ENCODE peak calls at places on chromosomes 12 and 14, in four cellular contexts. One of them, this sample, is unnamed.

GRCh38 chr12:117208811-117209455 is 18.7 kb upstream of the FBXO21 start:
- DNase-seq in K562: no peak
- DNase-seq in GM12878: no peak
- DNase-seq in HepG2: no peak
- DNase-seq in this sample: no peak

GRCh38 chr12:53073881-53074280 is 5.3 kb downstream of the SPRYD3 start:
- DNase-seq in K562: no peak
- DNase-seq in GM12878: no peak
- DNase-seq in HepG2: no peak
- DNase-seq in this sample: no peak

GRCh38 chr12:52423035-52423434 is 11.1 kb downstream of the KRT75 start:
- DNase-seq in HepG2: no peak
- DNase-seq in GM12878: no peak
- DNase-seq in K562: no peak
- DNase-seq in this sample: no peak

GRCh38 chr12:57832966-57833365 is 13.6 kb downstream of the CTDSP2 start:
- DNase-seq in HepG2: no peak
- DNase-seq in K562: no peak
- DNase-seq in GM12878: no peak
- DNase-seq in this sample: no peak

GRCh38 chr14:105999361-106000028 is 473.1 kb downstream of the TMEM121 start:
- DNase-seq in K562: peak
- DNase-seq in GM12878: no peak
- DNase-seq in HepG2: peak
- DNase-seq in this sample: peak

GRCh38 chr12:110548678-110549077 is 34.4 kb downstream of the PPTC7 start:
- DNase-seq in HepG2: no peak
- DNase-seq in K562: no peak
- DNase-seq in GM12878: no peak
- DNase-seq in this sample: no peak

GRCh38 chr14:100535287-100536131 is 51.7 kb downstream of the BEGAIN start:
- DNase-seq in K562: no peak
- DNase-seq in HepG2: no peak
- DNase-seq in GM12878: no peak
- DNase-seq in this sample: no peak

GRCh38 chr12:103282124-103282523 is 213.6 kb downstream of the C12orf42 start:
- DNase-seq in HepG2: no peak
- DNase-seq in K562: no peak
- DNase-seq in GM12878: no peak
- DNase-seq in this sample: no peak

GRCh38 chr12:49912846-49913245 is 9.1 kb upstream of the FAIM2 start:
- DNase-seq in GM12878: no peak
- DNase-seq in K562: no peak
- DNase-seq in HepG2: no peak
- DNase-seq in this sample: no peak

GRCh38 chr12:13455765-13456164 is 259.2 kb downstream of the EMP1 start:
- DNase-seq in GM12878: no peak
- DNase-seq in K562: no peak
- DNase-seq in HepG2: no peak
- DNase-seq in this sample: no peak

GRCh38 chr12:57069522-57069921 is 9.1 kb downstream of the NEMP1 start:
- DNase-seq in GM12878: no peak
- DNase-seq in HepG2: peak
- DNase-seq in K562: peak
- DNase-seq in this sample: peak

GRCh38 chr12:29769162-29769820 is 14.5 kb downstream of the TMTC1 start:
- DNase-seq in GM12878: no peak
- DNase-seq in K562: no peak
- DNase-seq in HepG2: no peak
- DNase-seq in this sample: no peak

GRCh38 chr14:50594577-50595316 is 34.8 kb downstream of the ATL1 start:
- DNase-seq in K562: no peak
- DNase-seq in HepG2: peak
- DNase-seq in GM12878: no peak
- DNase-seq in this sample: no peak

GRCh38 chr14:71932229-71932951 is at the start of gene RGS6:
- DNase-seq in HepG2: peak
- DNase-seq in K562: no peak
- DNase-seq in GM12878: no peak
- DNase-seq in this sample: peak

GRCh38 chr12:1660304-1661187 is 30.3 kb upstream of the ADIPOR2 start:
- DNase-seq in HepG2: peak
- DNase-seq in GM12878: no peak
- DNase-seq in K562: no peak
- DNase-seq in this sample: no peak

GRCh38 chr12:15336772-15337553 is 14.7 kb downstream of the PTPRO start:
- DNase-seq in GM12878: no peak
- DNase-seq in K562: no peak
- DNase-seq in HepG2: no peak
- DNase-seq in this sample: no peak

GRCh38 chr12:126083931-126084330 is 1018.7 kb downstream of the AACS start:
- DNase-seq in K562: no peak
- DNase-seq in HepG2: no peak
- DNase-seq in GM12878: no peak
- DNase-seq in this sample: no peak

GRCh38 chr14:36662543-36663403 is 1.1 kb downstream of the PAX9 start:
- DNase-seq in HepG2: no peak
- DNase-seq in GM12878: no peak
- DNase-seq in K562: peak
- DNase-seq in this sample: no peak

GRCh38 chr12:18967814-18968213 is 161.7 kb upstream of the PLEKHA5 start:
- DNase-seq in HepG2: no peak
- DNase-seq in K562: no peak
- DNase-seq in GM12878: no peak
- DNase-seq in this sample: no peak

GRCh38 chr12:1130164-1130563 is 139.1 kb downstream of the ERC1 start:
- DNase-seq in K562: peak
- DNase-seq in HepG2: peak
- DNase-seq in GM12878: no peak
- DNase-seq in this sample: no peak

GRCh38 chr12:121697093-121697698 is 15.4 kb upstream of the TMEM120B start:
- DNase-seq in K562: peak
- DNase-seq in GM12878: no peak
- DNase-seq in HepG2: peak
- DNase-seq in this sample: peak

GRCh38 chr14:105087308-105087962 is 22.2 kb upstream of the GPR132 start:
- DNase-seq in K562: no peak
- DNase-seq in GM12878: no peak
- DNase-seq in HepG2: no peak
- DNase-seq in this sample: no peak

GRCh38 chr12:14418526-14418925 is 53.0 kb downstream of the ATF7IP start:
- DNase-seq in HepG2: no peak
- DNase-seq in K562: no peak
- DNase-seq in GM12878: no peak
- DNase-seq in this sample: no peak

GRCh38 chr12:54134850-54135249 is 53.9 kb downstream of the SMUG1 start:
- DNase-seq in HepG2: no peak
- DNase-seq in K562: peak
- DNase-seq in GM12878: no peak
- DNase-seq in this sample: no peak

GRCh38 chr14:54722791-54723432 is 156.0 kb downstream of the SAMD4A start:
- DNase-seq in K562: peak
- DNase-seq in GM12878: no peak
- DNase-seq in HepG2: peak
- DNase-seq in this sample: peak

GRCh38 chr12:111777345-111778045 is 10.8 kb downstream of the ALDH2 start:
- DNase-seq in K562: no peak
- DNase-seq in GM12878: no peak
- DNase-seq in HepG2: peak
- DNase-seq in this sample: no peak

GRCh38 chr14:99468081-99468480 is 12.6 kb downstream of the SETD3 start:
- DNase-seq in K562: no peak
- DNase-seq in GM12878: no peak
- DNase-seq in HepG2: no peak
- DNase-seq in this sample: no peak

GRCh38 chr14:53542692-53543091 is 389.6 kb upstream of the DDHD1 start:
- DNase-seq in K562: no peak
- DNase-seq in GM12878: no peak
- DNase-seq in HepG2: peak
- DNase-seq in this sample: no peak

GRCh38 chr12:53596920-53597363 is 29.2 kb downstream of the ATF7 start:
- DNase-seq in K562: no peak
- DNase-seq in GM12878: no peak
- DNase-seq in HepG2: no peak
- DNase-seq in this sample: no peak

GRCh38 chr12:38892976-38893375 is 12.4 kb downstream of the CPNE8 start:
- DNase-seq in GM12878: no peak
- DNase-seq in K562: no peak
- DNase-seq in HepG2: no peak
- DNase-seq in this sample: no peak

GRCh38 chr14:62209287-62209899 is 447.2 kb downstream of the SNAPC1 start:
- DNase-seq in K562: no peak
- DNase-seq in HepG2: no peak
- DNase-seq in GM12878: no peak
- DNase-seq in this sample: no peak

GRCh38 chr12:101862245-101862644 is 15.1 kb upstream of the DRAM1 start:
- DNase-seq in K562: no peak
- DNase-seq in HepG2: no peak
- DNase-seq in GM12878: no peak
- DNase-seq in this sample: no peak

GRCh38 chr14:68621400-68622365 is 171.2 kb downstream of the ZFP36L1 start:
- DNase-seq in GM12878: no peak
- DNase-seq in K562: no peak
- DNase-seq in HepG2: no peak
- DNase-seq in this sample: no peak
- TF ChIP-seq FOXM1 in GM12878: no peak
- TF ChIP-seq FOXM1 in K562: no peak
- TF ChIP-seq FOXM1 in HepG2: no peak
- TF ChIP-seq FOXM1 in this sample: no peak

GRCh38 chr12:5251092-5251491 is 180.8 kb upstream of the NTF3 start:
- DNase-seq in HepG2: no peak
- DNase-seq in K562: no peak
- DNase-seq in GM12878: no peak
- DNase-seq in this sample: no peak
- TF ChIP-seq SP1 in HepG2: no peak
- TF ChIP-seq SP1 in K562: no peak
- TF ChIP-seq SP1 in GM12878: no peak
- TF ChIP-seq SP1 in this sample: no peak

DNA sequence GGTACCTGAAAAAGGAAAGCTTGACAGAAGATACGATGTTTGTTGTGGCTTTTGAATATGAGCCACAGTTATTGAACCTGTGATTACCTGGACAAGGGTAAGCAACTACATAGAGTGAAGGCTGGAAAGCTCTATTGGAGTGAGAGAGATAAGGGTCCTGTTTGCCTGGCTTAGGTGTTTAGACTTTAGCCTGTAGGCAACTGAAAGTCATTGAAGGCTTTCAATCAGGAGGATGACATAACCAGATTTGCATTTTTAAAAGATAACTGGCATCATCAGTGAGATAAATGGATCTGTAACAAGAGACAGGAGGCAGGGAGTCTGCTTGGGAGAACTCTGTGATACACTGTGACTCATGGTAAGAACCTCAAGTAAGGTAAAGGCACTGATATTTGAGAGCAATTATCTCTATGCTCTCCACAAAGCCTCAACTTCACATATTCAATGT is 128.9 kb upstream of the SOX5 start:
- DNase-seq in HepG2: peak
- DNase-seq in GM12878: no peak
- DNase-seq in K562: peak
- DNase-seq in this sample: no peak
- TF ChIP-seq BHLHE40 in HepG2: no peak
- TF ChIP-seq BHLHE40 in GM12878: no peak
- TF ChIP-seq BHLHE40 in K562: no peak
- TF ChIP-seq BHLHE40 in this sample: no peak

DNA sequence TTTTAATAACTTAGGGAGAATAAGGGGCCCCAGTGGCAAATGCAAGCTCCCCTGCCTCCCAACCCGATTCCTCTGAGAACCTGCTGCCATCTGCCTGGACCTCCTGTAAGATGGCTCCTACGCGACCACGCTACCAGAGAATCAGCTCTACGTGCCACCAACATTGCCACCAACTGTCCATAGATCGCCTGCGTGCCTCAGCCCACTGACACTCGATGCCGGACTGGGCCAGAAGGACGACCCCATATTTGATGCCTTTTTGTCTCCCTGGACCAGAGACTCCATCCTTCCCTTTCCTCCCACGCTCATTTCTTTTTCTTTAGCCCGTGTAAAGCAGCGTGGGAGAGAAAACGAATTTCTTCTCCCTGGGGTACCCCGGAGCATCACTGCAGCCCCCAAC is 617 bp upstream of the KLHL42 start:
- DNase-seq in GM12878: no peak
- DNase-seq in K562: no peak
- DNase-seq in HepG2: peak
- DNase-seq in this sample: peak
- TF ChIP-seq FOXM1 in GM12878: no peak
- TF ChIP-seq FOXM1 in K562: no peak
- TF ChIP-seq FOXM1 in HepG2: no peak
- TF ChIP-seq FOXM1 in this sample: no peak

GRCh38 chr12:93976024-93976423 is 172.4 kb upstream of the PLXNC1 start:
- DNase-seq in K562: no peak
- DNase-seq in HepG2: no peak
- DNase-seq in GM12878: no peak
- DNase-seq in this sample: no peak

GRCh38 chr12:93974252-93974651 is 174.1 kb upstream of the PLXNC1 start:
- DNase-seq in GM12878: no peak
- DNase-seq in HepG2: no peak
- DNase-seq in K562: no peak
- DNase-seq in this sample: no peak

GRCh38 chr12:93979189-93979588 is 169.2 kb upstream of the PLXNC1 start:
- DNase-seq in GM12878: peak
- DNase-seq in HepG2: no peak
- DNase-seq in K562: peak
- DNase-seq in this sample: no peak

GRCh38 chr12:93982847-93983315 is 165.5 kb upstream of the PLXNC1 start:
- DNase-seq in HepG2: no peak
- DNase-seq in GM12878: no peak
- DNase-seq in K562: peak
- DNase-seq in this sample: no peak

GRCh38 chr12:93978553-93978952 is 169.8 kb upstream of the PLXNC1 start:
- DNase-seq in K562: peak
- DNase-seq in HepG2: no peak
- DNase-seq in GM12878: no peak
- DNase-seq in this sample: no peak
- TF ChIP-seq SP1 in K562: no peak
- TF ChIP-seq SP1 in HepG2: no peak
- TF ChIP-seq SP1 in GM12878: no peak
- TF ChIP-seq SP1 in this sample: no peak

DNA sequence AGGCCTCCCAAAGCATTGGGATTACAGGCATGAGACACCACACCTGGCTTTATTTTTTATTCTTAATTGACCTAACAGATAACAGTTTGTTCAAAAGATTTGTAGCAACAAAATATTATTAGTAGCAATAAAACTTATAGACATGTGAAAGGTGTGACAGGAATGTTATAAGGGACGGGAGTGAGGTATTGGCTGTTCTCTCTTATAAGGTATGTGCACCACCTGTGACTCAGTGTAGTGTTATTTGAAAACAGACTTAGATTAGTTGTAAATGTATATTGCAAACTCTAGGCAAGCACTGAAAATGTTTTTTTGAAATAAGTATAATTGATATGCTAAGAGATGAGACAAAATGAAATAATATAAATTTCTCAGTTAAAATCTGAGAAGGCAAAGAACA is 57.8 kb downstream of the KLRG1 start:
- DNase-seq in GM12878: no peak
- DNase-seq in HepG2: no peak
- DNase-seq in K562: no peak
- DNase-seq in this sample: no peak
- TF ChIP-seq BHLHE40 in GM12878: no peak
- TF ChIP-seq BHLHE40 in HepG2: no peak
- TF ChIP-seq BHLHE40 in K562: no peak
- TF ChIP-seq BHLHE40 in this sample: no peak